ENCODE peak calls at places on chromosome 13, in four cellular contexts. One of them, this sample, is unnamed.

GRCh38 chr13:30692108-30692507 is 43.2 kb upstream of the ALOX5AP start:
- DNase-seq in activated CD8-positive, alpha-beta T cell treated with anti-CD3 and anti-CD28 coated beads for 36 hours: no peak
- DNase-seq in LHCN-M2: no peak
- DNase-seq in NCI-H2171 treated with DMSO at 0.1 percent for 48 hours: no peak
- DNase-seq in this sample: no peak

GRCh38 chr13:38630780-38631179 is 56.1 kb upstream of the FREM2 start:
- DNase-seq in activated CD8-positive, alpha-beta T cell treated with anti-CD3 and anti-CD28 coated beads for 36 hours: no peak
- DNase-seq in LHCN-M2: peak
- DNase-seq in NCI-H2171 treated with DMSO at 0.1 percent for 48 hours: no peak
- DNase-seq in this sample: no peak

GRCh38 chr13:36357231-36357630 is 11.0 kb upstream of the SPART start:
- DNase-seq in NCI-H2171 treated with DMSO at 0.1 percent for 48 hours: no peak
- DNase-seq in activated CD8-positive, alpha-beta T cell treated with anti-CD3 and anti-CD28 coated beads for 36 hours: no peak
- DNase-seq in LHCN-M2: no peak
- DNase-seq in this sample: no peak

GRCh38 chr13:33033361-33033812 is 17.2 kb downstream of the KL start:
- DNase-seq in activated CD8-positive, alpha-beta T cell treated with anti-CD3 and anti-CD28 coated beads for 36 hours: peak
- DNase-seq in NCI-H2171 treated with DMSO at 0.1 percent for 48 hours: no peak
- DNase-seq in LHCN-M2: no peak
- DNase-seq in this sample: peak

GRCh38 chr13:98050041-98050466 is 92.8 kb upstream of the FARP1 start:
- DNase-seq in activated CD8-positive, alpha-beta T cell treated with anti-CD3 and anti-CD28 coated beads for 36 hours: no peak
- DNase-seq in NCI-H2171 treated with DMSO at 0.1 percent for 48 hours: no peak
- DNase-seq in LHCN-M2: peak
- DNase-seq in this sample: no peak

GRCh38 chr13:97588993-97589392 is 155.0 kb downstream of the RAP2A start:
- DNase-seq in NCI-H2171 treated with DMSO at 0.1 percent for 48 hours: no peak
- DNase-seq in LHCN-M2: no peak
- DNase-seq in activated CD8-positive, alpha-beta T cell treated with anti-CD3 and anti-CD28 coated beads for 36 hours: no peak
- DNase-seq in this sample: no peak

GRCh38 chr13:99418663-99419140 is 82.6 kb upstream of the TM9SF2 start:
- DNase-seq in activated CD8-positive, alpha-beta T cell treated with anti-CD3 and anti-CD28 coated beads for 36 hours: peak
- DNase-seq in NCI-H2171 treated with DMSO at 0.1 percent for 48 hours: no peak
- DNase-seq in LHCN-M2: no peak
- DNase-seq in this sample: no peak

GRCh38 chr13:66076417-66076816 is 1153.7 kb downstream of the PCDH9 start:
- DNase-seq in activated CD8-positive, alpha-beta T cell treated with anti-CD3 and anti-CD28 coated beads for 36 hours: no peak
- DNase-seq in LHCN-M2: peak
- DNase-seq in NCI-H2171 treated with DMSO at 0.1 percent for 48 hours: no peak
- DNase-seq in this sample: peak

GRCh38 chr13:64457976-64458375 is 2772.2 kb downstream of the PCDH9 start:
- DNase-seq in NCI-H2171 treated with DMSO at 0.1 percent for 48 hours: no peak
- DNase-seq in activated CD8-positive, alpha-beta T cell treated with anti-CD3 and anti-CD28 coated beads for 36 hours: no peak
- DNase-seq in LHCN-M2: no peak
- DNase-seq in this sample: no peak